ENCODE peak calls at places on chromosomes 16 and 17, in eight cellular contexts. R is stimulated activated CD8-positive, alpha-beta memory T cell treated with anti-CD3 and anti-CD28 coated beads, Interleukin-4, amount 100 ng/mL, for 4 hours; X is HEK293T; N is amygdala; O is left colon; E is fibroblast of lung; W is astrocyte of the spinal cord; C is progenitor cell of endocrine pancreas. F is an unnamed sample.

GRCh38 chr17:82287849-82288601 is 14.5 kb upstream of the CSNK1D start:
- DNase-seq in E (peak), C (no peak), O (peak), N (no peak), X (peak), R (no peak), W (peak), F (no peak)

GRCh38 chr16:80739523-80739922 is 64.9 kb downstream of the CDYL2 start:
- DNase-seq in W (no peak), C (no peak), E (no peak), R (no peak), X (no peak), O (no peak), N (no peak), F (no peak)

GRCh38 chr17:57438031-57438731 is 181.9 kb downstream of the MSI2 start:
- DNase-seq in R (no peak), W (no peak), N (no peak), O (no peak), E (no peak), X (no peak), C (no peak), F (no peak)

GRCh38 chr16:28324887-28325279 is 32.6 kb downstream of the SBK1 start:
- DNase-seq in O (no peak), R (no peak), X (no peak), C (no peak), N (no peak), E (no peak), W (no peak), F (no peak)

GRCh38 chr17:43356450-43356849 is 42.3 kb upstream of the ARL4D start:
- DNase-seq in O (no peak), C (no peak), E (peak), N (no peak), X (no peak), W (no peak), R (no peak), F (no peak)

GRCh38 chr16:2149630-2150417 is 1.4 kb downstream of the RAB26 start:
- DNase-seq in E (peak), N (no peak), C (no peak), W (no peak), X (no peak), R (no peak), O (no peak), F (no peak)

GRCh38 chr16:50037791-50038190 is 12.8 kb downstream of the CNEP1R1 start:
- DNase-seq in W (no peak), X (no peak), E (no peak), N (no peak), O (no peak), R (no peak), C (no peak), F (no peak)

GRCh38 chr16:48817032-48817431 is 207.1 kb upstream of the N4BP1 start:
- DNase-seq in W (no peak), C (no peak), O (no peak), N (no peak), E (no peak), X (no peak), R (no peak), F (no peak)

GRCh38 chr16:152141-153128 is at the start of gene HBZ:
- DNase-seq in E (no peak), N (no peak), O (no peak), X (no peak), R (no peak), W (no peak), C (no peak), F (no peak)

GRCh38 chr17:5249615-5250014 is 15.0 kb upstream of the SCIMP start:
- DNase-seq in W (peak), E (peak), X (peak), O (no peak), R (peak), N (no peak), C (peak), F (peak)

GRCh38 chr16:49621240-49622083 is 234.4 kb downstream of the ZNF423 start:
- DNase-seq in E (peak), N (no peak), W (peak), R (no peak), C (no peak), X (no peak), O (no peak), F (no peak)

GRCh38 chr16:68072038-68072695 is 13.0 kb upstream of the NFATC3 start:
- DNase-seq in O (peak), X (no peak), C (no peak), E (no peak), N (no peak), W (peak), R (no peak), F (no peak)

GRCh38 chr17:13003454-13003851 is 14.4 kb downstream of the ELAC2 start:
- DNase-seq in W (no peak), E (no peak), X (no peak), O (no peak), N (no peak), R (no peak), C (no peak), F (no peak)

GRCh38 chr17:75899767-75900468 is 3.2 kb upstream of the TRIM65 start:
- DNase-seq in R (no peak), C (no peak), W (no peak), X (no peak), N (no peak), O (no peak), E (no peak), F (no peak)

GRCh38 chr17:63701477-63702222 is 1.7 kb upstream of the LIMD2 start:
- DNase-seq in E (no peak), O (no peak), N (no peak), X (no peak), C (no peak), R (no peak), W (no peak), F (no peak)

GRCh38 chr17:75875182-75875939 is 3.0 kb downstream of the TRIM47 start:
- DNase-seq in O (no peak), X (no peak), W (no peak), N (no peak), R (no peak), E (no peak), C (no peak), F (peak)